ENCODE peak calls at places on chromosomes 3 and 15, in seven cellular contexts. One of them, this sample, is unnamed.

GRCh38 chr3:101779808-101780366 is 876 bp downstream of the NXPE3 start:
- DNase-seq in AG09309: no peak
- DNase-seq in A549: no peak
- DNase-seq in uterus: no peak
- DNase-seq in B cell: no peak
- DNase-seq in BE2C: no peak
- DNase-seq in fibroblast of mammary gland: peak; percentile 3
- DNase-seq in this sample: no peak

GRCh38 chr15:97566957-97567356 is 393.5 kb upstream of the ARRDC4 start:
- DNase-seq in AG09309: no peak
- DNase-seq in A549: no peak
- DNase-seq in uterus: no peak
- DNase-seq in B cell: no peak
- DNase-seq in BE2C: no peak
- DNase-seq in fibroblast of mammary gland: no peak
- DNase-seq in this sample: no peak

GRCh38 chr3:114553949-114554593 is 260.2 kb downstream of the TIGIT start:
- DNase-seq in AG09309: no peak
- DNase-seq in A549: no peak
- DNase-seq in uterus: no peak
- DNase-seq in B cell: no peak
- DNase-seq in BE2C: no peak
- DNase-seq in fibroblast of mammary gland: no peak
- DNase-seq in this sample: no peak

GRCh38 chr3:82558081-82558480 is 796.6 kb upstream of the GBE1 start:
- DNase-seq in AG09309: no peak
- DNase-seq in A549: no peak
- DNase-seq in uterus: no peak
- DNase-seq in B cell: no peak
- DNase-seq in BE2C: no peak
- DNase-seq in fibroblast of mammary gland: no peak
- DNase-seq in this sample: no peak

GRCh38 chr15:100115711-100116090 is 226.1 kb downstream of the ADAMTS17 start:
- DNase-seq in AG09309: no peak
- DNase-seq in A549: no peak
- DNase-seq in uterus: peak; percentile 45
- DNase-seq in B cell: no peak
- DNase-seq in BE2C: no peak
- DNase-seq in fibroblast of mammary gland: peak; percentile 80
- DNase-seq in this sample: no peak

GRCh38 chr3:181868576-181868975 is 156.9 kb downstream of the SOX2 start:
- DNase-seq in AG09309: no peak
- DNase-seq in A549: no peak
- DNase-seq in uterus: no peak
- DNase-seq in B cell: no peak
- DNase-seq in BE2C: no peak
- DNase-seq in fibroblast of mammary gland: no peak
- DNase-seq in this sample: no peak

GRCh38 chr3:150544040-150544439 is 2.3 kb downstream of the SERP1 start:
- DNase-seq in AG09309: peak; percentile 41
- DNase-seq in A549: no peak
- DNase-seq in uterus: no peak
- DNase-seq in B cell: no peak
- DNase-seq in BE2C: no peak
- DNase-seq in fibroblast of mammary gland: peak; percentile 77
- DNase-seq in this sample: peak; percentile 49

GRCh38 chr3:100506355-100506754 is 13.9 kb downstream of the TMEM45A start:
- DNase-seq in AG09309: no peak
- DNase-seq in A549: no peak
- DNase-seq in uterus: no peak
- DNase-seq in B cell: no peak
- DNase-seq in BE2C: no peak
- DNase-seq in fibroblast of mammary gland: peak; percentile 16
- DNase-seq in this sample: no peak

GRCh38 chr3:128226794-128227399 is 73.6 kb downstream of the EEFSEC start:
- DNase-seq in AG09309: no peak
- DNase-seq in A549: peak; percentile 51
- DNase-seq in uterus: peak; percentile 35
- DNase-seq in B cell: no peak
- DNase-seq in BE2C: peak; percentile 84
- DNase-seq in fibroblast of mammary gland: peak; percentile 14
- DNase-seq in this sample: no peak

GRCh38 chr3:114128826-114129225 is 50.0 kb downstream of the DRD3 start:
- DNase-seq in AG09309: no peak
- DNase-seq in A549: no peak
- DNase-seq in uterus: no peak
- DNase-seq in B cell: no peak
- DNase-seq in BE2C: no peak
- DNase-seq in fibroblast of mammary gland: peak; percentile 11
- DNase-seq in this sample: no peak

GRCh38 chr3:152466784-152467183 is 198.1 kb downstream of the MBNL1 start:
- DNase-seq in AG09309: peak; percentile 71
- DNase-seq in A549: peak; percentile 15
- DNase-seq in uterus: no peak
- DNase-seq in B cell: no peak
- DNase-seq in BE2C: no peak
- DNase-seq in fibroblast of mammary gland: peak; percentile 79
- DNase-seq in this sample: peak; percentile 29
- TF ChIP-seq CTCF in AG09309: peak; percentile 50
- TF ChIP-seq CTCF in A549: peak; percentile 51
- TF ChIP-seq CTCF in uterus: peak; percentile 19
- TF ChIP-seq CTCF in B cell: peak; percentile 78
- TF ChIP-seq CTCF in BE2C: peak; percentile 65
- TF ChIP-seq CTCF in fibroblast of mammary gland: peak; percentile 59
- TF ChIP-seq CTCF in this sample: peak; percentile 50

DNA sequence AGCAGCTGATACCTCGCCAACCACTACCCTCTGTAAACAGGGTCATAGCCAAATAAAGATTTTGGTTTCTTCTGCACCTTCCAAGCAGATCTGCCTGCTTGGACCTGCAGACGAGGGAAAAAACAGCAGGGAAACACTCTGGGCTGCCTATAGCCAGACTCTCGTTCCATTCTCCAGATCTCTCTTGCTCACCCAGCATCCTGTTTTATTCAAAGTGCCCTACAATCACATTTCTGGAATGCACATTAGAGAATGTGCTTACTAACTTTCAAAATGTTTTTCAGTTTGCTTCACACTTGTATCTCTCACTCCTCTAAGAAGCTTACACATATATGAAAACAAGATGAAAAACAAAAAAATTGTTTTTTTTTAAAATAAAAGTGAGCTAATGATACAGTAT is 71.4 kb downstream of the MLH1 start:
- DNase-seq in AG09309: no peak
- DNase-seq in A549: no peak
- DNase-seq in uterus: no peak
- DNase-seq in B cell: no peak
- DNase-seq in BE2C: no peak
- DNase-seq in fibroblast of mammary gland: no peak
- DNase-seq in this sample: no peak
- TF ChIP-seq CTCF in AG09309: no peak
- TF ChIP-seq CTCF in A549: no peak
- TF ChIP-seq CTCF in uterus: no peak
- TF ChIP-seq CTCF in B cell: no peak
- TF ChIP-seq CTCF in BE2C: no peak
- TF ChIP-seq CTCF in fibroblast of mammary gland: no peak
- TF ChIP-seq CTCF in this sample: no peak

GRCh38 chr15:63277044-63277892 is at the start of gene APH1B:
- DNase-seq in AG09309: no peak
- DNase-seq in A549: peak; percentile 69
- DNase-seq in uterus: peak; percentile 88
- DNase-seq in B cell: peak; percentile 84
- DNase-seq in BE2C: peak; percentile 87
- DNase-seq in fibroblast of mammary gland: no peak
- DNase-seq in this sample: peak; percentile 13
- TF ChIP-seq CTCF in AG09309: no peak
- TF ChIP-seq CTCF in A549: no peak
- TF ChIP-seq CTCF in uterus: peak; percentile 5
- TF ChIP-seq CTCF in B cell: no peak
- TF ChIP-seq CTCF in BE2C: no peak
- TF ChIP-seq CTCF in fibroblast of mammary gland: no peak
- TF ChIP-seq CTCF in this sample: no peak

DNA sequence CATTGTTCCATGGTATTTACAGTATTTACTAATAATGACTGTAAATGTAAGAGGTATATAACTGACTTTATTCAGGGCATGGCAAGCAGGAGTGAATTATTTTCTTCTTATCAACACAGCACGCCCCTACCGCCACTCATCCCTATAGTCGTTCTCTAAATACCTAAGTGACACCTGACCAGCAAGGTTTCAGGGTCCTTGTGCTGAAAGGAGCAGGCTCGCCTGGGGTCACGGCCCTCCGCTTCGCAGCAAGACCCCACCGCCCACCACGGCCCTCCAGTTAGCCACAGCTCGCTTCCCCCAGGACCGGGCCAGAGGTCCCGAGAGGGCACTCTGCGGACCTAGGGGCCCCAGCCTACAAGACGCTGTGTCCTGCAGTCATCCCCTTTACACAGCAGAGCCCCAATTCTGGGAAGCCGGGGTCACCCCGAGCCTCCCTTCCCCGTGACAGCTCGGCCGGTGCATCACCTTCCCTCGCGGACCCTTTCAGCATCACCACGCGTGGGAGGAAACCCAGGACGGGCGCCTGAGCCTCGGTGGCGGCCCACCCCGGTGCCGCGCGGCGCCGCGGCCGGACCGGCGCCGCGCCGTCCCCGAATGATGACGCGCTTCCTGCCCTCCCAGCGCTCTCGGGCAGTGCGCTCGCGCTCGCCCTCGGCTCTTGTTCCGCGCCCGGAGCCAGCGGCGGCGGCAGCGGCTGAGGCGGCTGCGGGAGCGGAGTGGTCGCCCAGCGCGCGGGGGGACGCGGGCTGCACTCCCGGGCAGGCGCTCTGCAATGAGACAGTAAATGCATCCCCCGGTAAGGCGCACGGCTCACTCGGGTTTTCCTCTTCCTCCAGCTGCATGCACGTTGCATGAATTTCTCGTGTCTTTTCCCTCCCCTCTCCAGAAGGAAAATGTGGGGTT is 225.1 kb upstream of the C2CD4B start:
- DNase-seq in AG09309: no peak
- DNase-seq in A549: peak; percentile 79
- DNase-seq in uterus: peak; percentile 47
- DNase-seq in B cell: no peak
- DNase-seq in BE2C: peak; percentile 82
- DNase-seq in fibroblast of mammary gland: peak; percentile 73
- DNase-seq in this sample: no peak
- TF ChIP-seq CTCF in AG09309: no peak
- TF ChIP-seq CTCF in A549: no peak
- TF ChIP-seq CTCF in uterus: no peak
- TF ChIP-seq CTCF in B cell: no peak
- TF ChIP-seq CTCF in BE2C: no peak
- TF ChIP-seq CTCF in fibroblast of mammary gland: no peak
- TF ChIP-seq CTCF in this sample: no peak

GRCh38 chr15:78956937-78957336 is 12.1 kb upstream of the CTSH start:
- DNase-seq in AG09309: no peak
- DNase-seq in A549: no peak
- DNase-seq in uterus: no peak
- DNase-seq in B cell: no peak
- DNase-seq in BE2C: no peak
- DNase-seq in fibroblast of mammary gland: no peak
- DNase-seq in this sample: no peak
- TF ChIP-seq CTCF in AG09309: no peak
- TF ChIP-seq CTCF in A549: no peak
- TF ChIP-seq CTCF in uterus: no peak
- TF ChIP-seq CTCF in B cell: no peak
- TF ChIP-seq CTCF in BE2C: no peak
- TF ChIP-seq CTCF in fibroblast of mammary gland: no peak
- TF ChIP-seq CTCF in this sample: no peak

GRCh38 chr3:28853830-28854229 is 427.0 kb upstream of the RBMS3 start:
- DNase-seq in AG09309: no peak
- DNase-seq in A549: no peak
- DNase-seq in uterus: no peak
- DNase-seq in B cell: no peak
- DNase-seq in BE2C: no peak
- DNase-seq in fibroblast of mammary gland: peak; percentile 24
- DNase-seq in this sample: no peak
- TF ChIP-seq CTCF in AG09309: peak; percentile 4
- TF ChIP-seq CTCF in A549: peak; percentile 40
- TF ChIP-seq CTCF in uterus: no peak
- TF ChIP-seq CTCF in B cell: no peak
- TF ChIP-seq CTCF in BE2C: no peak
- TF ChIP-seq CTCF in fibroblast of mammary gland: peak; percentile 9
- TF ChIP-seq CTCF in this sample: peak; percentile 14

DNA sequence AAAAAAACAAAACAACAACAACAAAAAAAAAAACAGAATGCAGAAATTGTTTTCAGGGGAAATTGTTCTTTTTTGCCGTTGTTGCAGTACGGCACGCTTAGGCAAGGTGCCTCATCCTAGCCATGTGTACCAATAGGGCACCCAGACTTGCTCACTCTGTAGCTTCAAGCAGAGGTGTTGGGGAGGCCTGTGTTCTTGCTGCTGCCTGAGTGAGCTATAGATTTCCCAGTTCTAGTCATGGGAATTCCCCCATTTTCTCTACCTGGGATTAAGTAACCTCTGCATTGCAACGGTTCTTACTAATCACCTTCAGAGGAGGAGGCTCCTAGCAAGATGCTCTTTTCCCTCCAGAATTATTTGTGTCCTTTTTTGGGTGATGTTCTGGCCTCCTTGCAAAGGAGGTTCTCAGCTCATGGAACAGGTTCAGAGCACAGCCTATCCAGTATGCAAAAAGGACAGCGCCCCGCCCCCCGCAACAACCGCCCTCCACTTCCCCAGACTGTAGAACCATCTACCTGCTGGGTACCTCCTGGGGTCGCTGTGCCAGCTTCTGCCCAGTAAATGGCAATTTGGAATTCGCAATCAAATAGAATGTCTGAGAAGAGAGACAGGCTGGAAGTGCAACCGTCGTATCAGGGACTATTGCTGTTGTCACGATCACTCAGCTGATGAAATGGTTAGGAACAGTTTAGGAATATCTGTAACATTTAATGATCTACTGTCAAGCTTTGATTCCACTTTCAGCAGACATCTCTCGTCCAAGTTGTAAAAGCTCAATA is 13.1 kb upstream of the PARL start:
- DNase-seq in AG09309: no peak
- DNase-seq in A549: no peak
- DNase-seq in uterus: no peak
- DNase-seq in B cell: no peak
- DNase-seq in BE2C: no peak
- DNase-seq in fibroblast of mammary gland: no peak
- DNase-seq in this sample: no peak
- TF ChIP-seq CTCF in AG09309: no peak
- TF ChIP-seq CTCF in A549: no peak
- TF ChIP-seq CTCF in uterus: no peak
- TF ChIP-seq CTCF in B cell: no peak
- TF ChIP-seq CTCF in BE2C: no peak
- TF ChIP-seq CTCF in fibroblast of mammary gland: no peak
- TF ChIP-seq CTCF in this sample: no peak

GRCh38 chr3:25592510-25592968 is 72.2 kb downstream of the TOP2B start:
- DNase-seq in AG09309: peak; percentile 64
- DNase-seq in A549: peak; percentile 46
- DNase-seq in uterus: peak; percentile 68
- DNase-seq in B cell: no peak
- DNase-seq in BE2C: no peak
- DNase-seq in fibroblast of mammary gland: peak; percentile 84
- DNase-seq in this sample: no peak
- TF ChIP-seq CTCF in AG09309: peak; percentile 56
- TF ChIP-seq CTCF in A549: peak; percentile 48
- TF ChIP-seq CTCF in uterus: peak; percentile 5
- TF ChIP-seq CTCF in B cell: no peak
- TF ChIP-seq CTCF in BE2C: peak; percentile 14
- TF ChIP-seq CTCF in fibroblast of mammary gland: peak; percentile 35
- TF ChIP-seq CTCF in this sample: peak; percentile 55

GRCh38 chr3:192422998-192423349 is 304.4 kb downstream of the FGF12 start:
- DNase-seq in AG09309: no peak
- DNase-seq in A549: no peak
- DNase-seq in uterus: no peak
- DNase-seq in B cell: no peak
- DNase-seq in BE2C: no peak
- DNase-seq in fibroblast of mammary gland: no peak
- DNase-seq in this sample: no peak
- TF ChIP-seq CTCF in AG09309: no peak
- TF ChIP-seq CTCF in A549: peak; percentile 28
- TF ChIP-seq CTCF in uterus: no peak
- TF ChIP-seq CTCF in B cell: no peak
- TF ChIP-seq CTCF in BE2C: peak; percentile 50
- TF ChIP-seq CTCF in fibroblast of mammary gland: no peak
- TF ChIP-seq CTCF in this sample: no peak

This sample was measured in BJ.